ENCODE peak calls at places on chromosomes 16 and 17, in ten cellular contexts. S is HEK293T; H is activated CD4-positive, alpha-beta T cell treated with anti-CD3 and anti-CD28 coated beads, Interleukin-2, amount 50 U/mL, for 24 hours; Z is left lung; U is GM23338; Y is substantia nigra; A is psoas muscle; C is NCI-H1092; B is neural progenitor cell; R is brain microvascular endothelial cell. V is an unnamed sample.

GRCh38 chr17:73609688-73610210 is 34.5 kb downstream of the SDK2 start:
- DNase-seq in S (no peak), Z (no peak), A (no peak), B (no peak), R (no peak), U (no peak), H (no peak), Y (no peak), C (no peak), V (no peak)

GRCh38 chr17:21394265-21394664 is 18.1 kb downstream of the KCNJ12 start:
- DNase-seq in B (no peak), H (no peak), A (no peak), C (no peak), Y (no peak), S (no peak), Z (no peak), U (no peak), R (peak; percentile 40), V (no peak)

GRCh38 chr16:27928542-27928941 is 135.0 kb downstream of the GSG1L start:
- DNase-seq in U (peak; percentile 43), Z (no peak), H (no peak), Y (no peak), S (no peak), A (no peak), R (no peak), C (no peak), B (no peak), V (no peak)

GRCh38 chr17:78915872-78916632 is 9.1 kb downstream of the TIMP2 start:
- DNase-seq in Y (peak; percentile 32), B (no peak), S (no peak), C (no peak), Z (peak; percentile 73), H (no peak), U (no peak), R (no peak), A (peak; percentile 71), V (peak; percentile 10)

GRCh38 chr17:11094377-11094776 is 146.6 kb upstream of the SHISA6 start:
- DNase-seq in R (no peak), S (no peak), C (no peak), Y (no peak), B (no peak), U (no peak), A (no peak), Z (no peak), H (no peak), V (no peak)

GRCh38 chr17:79591695-79592094 is 19.2 kb downstream of the RBFOX3 start:
- DNase-seq in C (no peak), R (no peak), B (no peak), S (no peak), Y (no peak), A (no peak), U (no peak), H (no peak), Z (no peak), V (no peak)

GRCh38 chr17:15398291-15398690 is 56.9 kb upstream of the TEKT3 start:
- DNase-seq in Z (no peak), A (peak; percentile 27), B (no peak), R (no peak), S (no peak), U (no peak), H (no peak), C (peak; percentile 48), Y (no peak), V (no peak)

GRCh38 chr17:82324566-82325285 is 7.3 kb upstream of the CD7 start:
- DNase-seq in R (no peak), H (no peak), Y (no peak), B (no peak), C (no peak), A (no peak), U (no peak), S (no peak), Z (no peak), V (no peak)

GRCh38 chr17:73630531-73630930 is 13.7 kb downstream of the SDK2 start:
- DNase-seq in Y (peak; percentile 27), B (peak; percentile 56), A (no peak), H (no peak), U (no peak), S (no peak), C (no peak), R (no peak), Z (no peak), V (no peak)

GRCh38 chr17:49635121-49635520 is 42.8 kb downstream of the SPOP start:
- DNase-seq in C (no peak), Z (no peak), A (no peak), Y (no peak), H (no peak), U (no peak), S (no peak), B (no peak), R (no peak), V (no peak)

GRCh38 chr17:10337976-10338375 is 34.8 kb downstream of the MYH13 start:
- DNase-seq in U (no peak), R (no peak), Z (no peak), S (no peak), Y (no peak), A (no peak), B (no peak), H (no peak), C (no peak), V (no peak)

GRCh38 chr17:68176770-68177169 is 71.1 kb upstream of the AMZ2 start:
- DNase-seq in C (no peak), H (no peak), Y (no peak), A (no peak), U (no peak), B (peak; percentile 19), R (no peak), Z (no peak), S (no peak), V (no peak)

GRCh38 chr17:7882629-7883028 is 6.0 kb upstream of the CHD3 start:
- DNase-seq in Z (no peak), B (no peak), Y (no peak), R (no peak), S (no peak), H (no peak), C (no peak), A (no peak), U (no peak), V (no peak)

GRCh38 chr16:75053791-75054555 is 55.1 kb downstream of the ZNRF1 start:
- DNase-seq in Y (peak; percentile 35), R (no peak), C (peak; percentile 62), H (no peak), A (peak; percentile 69), Z (no peak), U (no peak), S (no peak), B (no peak), V (no peak)

GRCh38 chr16:11170201-11170600 is 85.8 kb downstream of the SOCS1 start:
- DNase-seq in R (no peak), Z (no peak), S (no peak), B (no peak), H (no peak), A (no peak), Y (no peak), U (no peak), C (no peak), V (no peak)

GRCh38 chr17:31699281-31699680 is 159.8 kb downstream of the COPRS start:
- DNase-seq in B (no peak), A (no peak), H (no peak), Y (no peak), R (no peak), Z (no peak), U (no peak), S (peak; percentile 46), C (no peak), V (no peak)

GRCh38 chr17:40312893-40313659 is 4.1 kb downstream of the RARA start:
- DNase-seq in U (no peak), H (no peak), B (no peak), R (no peak), A (no peak), Z (peak; percentile 37), S (no peak), C (no peak), Y (no peak), V (no peak)

GRCh38 chr16:3305109-3306068 is at the start of the genes TIGD7 and ZNF75A:
- DNase-seq in H (peak; percentile 71), A (peak; percentile 88), C (peak; percentile 79), Z (peak; percentile 97), R (peak; percentile 81), Y (peak; percentile 89), B (peak; percentile 93), U (peak; percentile 96), S (peak; percentile 78), V (peak; percentile 83)

GRCh38 chr16:64437706-64438329 is 684.0 kb downstream of the CDH11 start:
- DNase-seq in B (no peak), A (no peak), Z (no peak), U (no peak), R (no peak), H (no peak), C (no peak), S (no peak), Y (no peak), V (no peak)

GRCh38 chr16:85612191-85612800 is 826 bp upstream of the GSE1 start:
- DNase-seq in C (peak; percentile 43), R (peak; percentile 68), H (no peak), U (no peak), S (peak; percentile 50), Z (peak; percentile 91), B (peak; percentile 55), Y (no peak), A (peak; percentile 88), V (peak; percentile 88)

GRCh38 chr16:86093801-86094750 is 195.1 kb downstream of the IRF8 start:
- DNase-seq in Y (no peak), C (no peak), S (peak; percentile 27), R (no peak), Z (no peak), A (no peak), U (no peak), B (no peak), H (no peak), V (no peak)

GRCh38 chr17:28327709-28328108 is 7.6 kb downstream of the IFT20 start:
- DNase-seq in B (no peak), R (no peak), Y (no peak), A (no peak), S (no peak), H (no peak), C (no peak), Z (no peak), U (no peak), V (no peak)

GRCh38 chr17:44095647-44096496 is 25.3 kb downstream of the G6PC3 start:
- DNase-seq in Y (peak; percentile 50), U (peak; percentile 96), Z (no peak), R (peak; percentile 95), S (peak; percentile 70), A (peak; percentile 68), H (no peak), B (peak; percentile 92), C (peak; percentile 60), V (peak; percentile 63)

GRCh38 chr16:51407921-51408320 is 256.9 kb upstream of the SALL1 start:
- DNase-seq in C (no peak), A (no peak), U (no peak), S (no peak), H (no peak), R (no peak), Z (no peak), Y (no peak), B (no peak), V (no peak)

GRCh38 chr17:75084039-75084660 is 3.6 kb upstream of the SLC16A5 start:
- DNase-seq in B (no peak), Z (no peak), H (no peak), A (no peak), S (no peak), Y (no peak), R (peak; percentile 38), C (no peak), U (no peak), V (peak; percentile 66)

GRCh38 chr17:72193395-72194106 is 72.7 kb downstream of the SOX9 start:
- DNase-seq in U (no peak), S (no peak), B (no peak), H (no peak), A (peak; percentile 38), Y (no peak), Z (no peak), C (no peak), R (peak; percentile 18), V (no peak)

V was measured in kidney glomerular epithelial cell.